ENCODE peak calls at places on chromosomes 13 and 19, in seven cellular contexts. Q, B, M, V, K, Z and N are unnamed samples.

GRCh38 chr19:19606021-19606420 is 12.5 kb downstream of the PBX4 start:
- DNase-seq in Z (no peak), B (no peak), K (no peak), M (peak; percentile 87), Q (no peak), V (peak; percentile 45), N (no peak)

GRCh38 chr19:39138221-39139211 is 12.9 kb downstream of the PAK4 start:
- DNase-seq in V (no peak), Z (no peak), M (no peak), K (no peak), B (peak; percentile 76), Q (peak; percentile 55), N (peak; percentile 14)

GRCh38 chr19:5126498-5127223 is 157.7 kb downstream of the KDM4B start:
- DNase-seq in B (no peak), K (no peak), Q (no peak), V (no peak), Z (no peak), M (no peak), N (no peak)

GRCh38 chr19:16402076-16402475 is 69.7 kb downstream of the EPS15L1 start:
- DNase-seq in K (no peak), M (no peak), V (no peak), B (no peak), Z (no peak), Q (no peak), N (no peak)

GRCh38 chr13:101977475-101977874 is 424.4 kb downstream of the FGF14 start:
- DNase-seq in Q (no peak), Z (no peak), K (peak; percentile 26), M (no peak), V (no peak), B (no peak), N (peak; percentile 66)

GRCh38 chr13:78160793-78161192 is 242.2 kb upstream of the EDNRB start:
- DNase-seq in K (no peak), M (no peak), Z (no peak), Q (no peak), V (no peak), B (no peak), N (no peak)

GRCh38 chr13:36526897-36527296 is 94.6 kb downstream of the CCNA1 start:
- DNase-seq in M (no peak), K (no peak), Z (no peak), Q (no peak), B (no peak), V (no peak), N (no peak)

GRCh38 chr13:46463719-46464118 is 76.7 kb upstream of the RUBCNL start:
- DNase-seq in Q (no peak), K (no peak), M (no peak), B (no peak), Z (no peak), V (no peak), N (no peak)

GRCh38 chr19:55601127-55601526 is 1.0 kb downstream of the ZNF524 start:
- DNase-seq in V (no peak), Z (no peak), B (no peak), M (no peak), K (no peak), Q (no peak), N (no peak)

GRCh38 chr19:34998777-34999497 is 1.2 kb upstream of the GRAMD1A start:
- DNase-seq in Z (no peak), V (peak; percentile 37), K (no peak), Q (no peak), B (no peak), M (no peak), N (no peak)

GRCh38 chr19:11286312-11286974 is 9.5 kb upstream of the TSPAN16 start:
- DNase-seq in K (no peak), Q (no peak), B (no peak), M (no peak), V (no peak), Z (no peak), N (no peak)

GRCh38 chr13:24672141-24673132 is 7.8 kb upstream of the ATP12A start:
- DNase-seq in Q (no peak), B (no peak), V (no peak), M (no peak), K (no peak), Z (no peak), N (no peak)

GRCh38 chr19:4474504-4475136 is 2.5 kb downstream of the HDGFL2 start:
- DNase-seq in Q (peak; percentile 85), V (peak; percentile 44), M (peak; percentile 59), B (peak; percentile 89), K (peak; percentile 70), Z (peak; percentile 20), N (peak; percentile 86)

GRCh38 chr19:48152552-48152951 is 17.6 kb downstream of the LIG1 start:
- DNase-seq in Q (peak; percentile 43), B (peak; percentile 5), M (peak; percentile 41), K (no peak), Z (peak; percentile 54), V (peak; percentile 48), N (peak; percentile 8)

GRCh38 chr13:44734204-44734707 is 158.1 kb upstream of the TSC22D1 start:
- DNase-seq in V (no peak), M (no peak), B (peak; percentile 6), Q (no peak), Z (no peak), K (peak; percentile 13), N (no peak)

GRCh38 chr19:7888145-7888825 is at the start of gene LRRC8E:
- DNase-seq in Q (no peak), V (peak; percentile 54), M (peak; percentile 85), K (no peak), B (no peak), Z (no peak), N (no peak)

GRCh38 chr19:2227415-2228156 is 8.5 kb downstream of the PLEKHJ1 start:
- DNase-seq in K (no peak), Q (no peak), V (no peak), M (no peak), Z (no peak), B (no peak), N (no peak)

GRCh38 chr13:39038569-39038898 is 278 bp downstream of the NHLRC3 start:
- DNase-seq in V (peak; percentile 84), Q (no peak), B (no peak), Z (peak; percentile 14), M (no peak), K (no peak), N (no peak)

GRCh38 chr13:99601535-99601934 is 100.3 kb downstream of the TM9SF2 start:
- DNase-seq in M (no peak), Z (no peak), Q (no peak), V (no peak), K (no peak), B (no peak), N (no peak)

GRCh38 chr13:114194853-114195252 is 15.8 kb downstream of the CFAP97D2 start:
- DNase-seq in Q (no peak), M (no peak), V (peak; percentile 25), B (no peak), Z (no peak), K (no peak), N (no peak)